ENCODE peak calls at places on chromosome 3, in ten cellular contexts. B is nephron progenitor cell; I is activated CD4-positive, alpha-beta T cell treated with anti-CD3 and anti-CD28 coated beads, Interleukin-2, amount 50 U/mL, for 1 hour; Y is fibroblast of mammary gland; N is DMS53; U is GM13977; Q is NCI-H1930; E is neural progenitor cell; H is tibial nerve; C is A172. D is an unnamed sample.

GRCh38 chr3:65893631-65894030 is 145.1 kb downstream of the MAGI1 start:
- DNase-seq in I (no peak), C (no peak), E (no peak), H (no peak), U (no peak), B (no peak), Y (peak), Q (no peak), N (no peak), D (peak)

GRCh38 chr3:45666729-45667440 is 22.3 kb upstream of the SACM1L start:
- DNase-seq in E (no peak), N (no peak), U (no peak), H (no peak), I (no peak), Y (peak), C (peak), B (no peak), Q (no peak), D (no peak)

GRCh38 chr3:19885468-19885867 is 48.5 kb downstream of the EFHB start:
- DNase-seq in Q (no peak), H (no peak), C (peak), Y (peak), U (peak), N (peak), E (peak), B (peak), I (no peak), D (no peak)

GRCh38 chr3:149717391-149718056 is 34.8 kb downstream of the COMMD2 start:
- DNase-seq in E (peak), C (peak), N (peak), Q (peak), Y (peak), I (no peak), B (peak), U (peak), H (peak), D (no peak)

GRCh38 chr3:37974121-37974927 is 16.3 kb upstream of the VILL start:
- DNase-seq in Q (no peak), C (peak), E (peak), H (peak), Y (peak), U (peak), N (peak), I (peak), B (peak), D (no peak)

GRCh38 chr3:126699011-126699410 is 5.0 kb upstream of the CHCHD6 start:
- DNase-seq in U (no peak), N (no peak), H (no peak), Q (no peak), I (no peak), E (no peak), B (no peak), C (no peak), Y (no peak), D (no peak)

GRCh38 chr3:132629928-132630327 is 29.7 kb downstream of the ACAD11 start:
- DNase-seq in N (peak), E (no peak), H (no peak), U (no peak), B (no peak), I (no peak), Q (no peak), C (peak), Y (peak), D (no peak)

GRCh38 chr3:14920536-14920935 is 26.8 kb upstream of the NR2C2 start:
- DNase-seq in B (no peak), Q (no peak), U (peak), H (no peak), C (no peak), N (no peak), E (no peak), I (no peak), Y (no peak), D (no peak)

GRCh38 chr3:37179144-37179967 is 5.0 kb upstream of the LRRFIP2 start:
- DNase-seq in U (no peak), Y (no peak), N (no peak), E (no peak), H (no peak), Q (no peak), C (no peak), I (no peak), B (no peak), D (no peak)

GRCh38 chr3:89964347-89964746 is 856.9 kb downstream of the EPHA3 start:
- DNase-seq in Y (peak), B (no peak), H (no peak), N (no peak), C (no peak), E (no peak), Q (no peak), I (no peak), U (no peak), D (no peak)

GRCh38 chr3:61925721-61926120 is 364.4 kb downstream of the PTPRG start:
- DNase-seq in H (no peak), B (no peak), E (no peak), I (no peak), Y (no peak), C (no peak), U (no peak), N (no peak), Q (no peak), D (no peak)

GRCh38 chr3:189419022-189419421 is 212.2 kb upstream of the TP63 start:
- DNase-seq in Q (no peak), C (no peak), Y (no peak), E (no peak), I (no peak), H (no peak), U (no peak), N (peak), B (peak), D (no peak)

GRCh38 chr3:134430950-134431445 is 54.8 kb downstream of the ANAPC13 start:
- DNase-seq in B (no peak), H (no peak), E (no peak), N (peak), Q (no peak), Y (no peak), C (peak), I (no peak), U (no peak), D (no peak)

GRCh38 chr3:152258448-152259302 is 10.1 kb upstream of the MBNL1 start:
- DNase-seq in B (no peak), Q (no peak), Y (peak), E (no peak), N (peak), U (no peak), I (peak), C (peak), H (no peak), D (no peak)

GRCh38 chr3:89113887-89114840 is 6.7 kb downstream of the EPHA3 start:
- DNase-seq in E (peak), N (peak), I (peak), C (no peak), U (peak), Y (peak), Q (peak), H (peak), B (peak), D (no peak)

GRCh38 chr3:48018841-48019240 is 2.6 kb upstream of the MAP4 start:
- DNase-seq in I (no peak), Y (peak), B (no peak), U (no peak), N (peak), C (peak), Q (no peak), E (no peak), H (no peak), D (no peak)

GRCh38 chr3:184320099-184320445 is 5.7 kb downstream of the EIF4G1 start:
- DNase-seq in Y (peak), U (peak), H (peak), B (no peak), I (peak), E (no peak), N (peak), Q (no peak), C (peak), D (no peak)

GRCh38 chr3:100637197-100637631 is 27.8 kb downstream of the ADGRG7 start:
- DNase-seq in Y (peak), I (no peak), U (no peak), Q (no peak), N (peak), H (no peak), C (peak), E (no peak), B (no peak), D (no peak)

GRCh38 chr3:64354956-64355355 is 129.7 kb upstream of the PRICKLE2 start:
- DNase-seq in B (no peak), E (no peak), I (no peak), C (no peak), Y (no peak), Q (no peak), H (no peak), N (no peak), U (no peak), D (no peak)

GRCh38 chr3:188137062-188137461 is 16.9 kb upstream of the LPP start:
- DNase-seq in B (no peak), N (no peak), I (no peak), E (no peak), Y (no peak), U (no peak), C (no peak), H (no peak), Q (no peak), D (no peak)

GRCh38 chr3:139756529-139757103 is 78.8 kb upstream of the NMNAT3 start:
- DNase-seq in C (no peak), I (no peak), U (no peak), E (no peak), Q (no peak), N (no peak), Y (no peak), B (no peak), H (no peak), D (no peak)

GRCh38 chr3:49671291-49672288 is 2.6 kb upstream of the APEH start:
- DNase-seq in E (peak), B (peak), Q (no peak), H (peak), U (peak), Y (peak), I (peak), C (peak), N (no peak), D (peak)

GRCh38 chr3:101170047-101170771 is 150.2 kb downstream of the IMPG2 start:
- DNase-seq in I (no peak), E (no peak), Y (no peak), H (no peak), Q (no peak), B (no peak), U (no peak), C (peak), N (no peak), D (no peak)

GRCh38 chr3:112411425-112411824 is 78.5 kb downstream of the CD200 start:
- DNase-seq in B (no peak), C (no peak), H (no peak), I (no peak), Y (no peak), E (no peak), Q (no peak), U (no peak), N (no peak), D (no peak)

GRCh38 chr3:101868534-101869464 is 19.5 kb downstream of the NFKBIZ start:
- DNase-seq in I (no peak), B (no peak), Q (no peak), U (no peak), N (peak), Y (no peak), C (peak), H (peak), E (no peak), D (no peak)

GRCh38 chr3:107117922-107118576 is 259.2 kb upstream of the CCDC54 start:
- DNase-seq in Y (peak), H (peak), Q (no peak), I (no peak), C (peak), U (peak), B (peak), E (peak), N (peak), D (no peak)

GRCh38 chr3:141124715-141125114 is 73.6 kb downstream of the SPSB4 start:
- DNase-seq in B (no peak), E (no peak), H (no peak), Y (no peak), I (no peak), C (no peak), Q (no peak), N (no peak), U (no peak), D (no peak)

GRCh38 chr3:157175678-157176077 is 15.7 kb upstream of the CCNL1 start:
- DNase-seq in N (peak), E (peak), Q (no peak), B (peak), U (peak), I (no peak), H (no peak), Y (no peak), C (peak), D (no peak)

GRCh38 chr3:39315420-39315819 is 14.1 kb upstream of the CCR8 start:
- DNase-seq in N (no peak), B (no peak), I (no peak), E (no peak), U (no peak), H (no peak), Y (peak), Q (no peak), C (no peak), D (no peak)

GRCh38 chr3:30241721-30242120 is 364.7 kb upstream of the TGFBR2 start:
- DNase-seq in C (no peak), Y (peak), I (no peak), H (no peak), N (peak), B (no peak), Q (no peak), E (no peak), U (no peak), D (no peak)

GRCh38 chr3:126998728-126999127 is 15.8 kb downstream of the PLXNA1 start:
- DNase-seq in C (no peak), Y (no peak), B (no peak), Q (no peak), N (no peak), I (no peak), U (no peak), E (no peak), H (no peak), D (no peak)

GRCh38 chr3:149784064-149784704 is 8.2 kb downstream of the ANKUB1 start:
- DNase-seq in Y (no peak), N (no peak), Q (no peak), B (no peak), H (no peak), C (peak), I (no peak), U (no peak), E (no peak), D (no peak)

GRCh38 chr3:161028485-161029018 is 76.6 kb downstream of the B3GALNT1 start:
- DNase-seq in E (peak), C (no peak), I (no peak), H (no peak), Q (no peak), N (no peak), B (peak), U (no peak), Y (no peak), D (no peak)

GRCh38 chr3:150146891-150147761 is 176.4 kb upstream of the PFN2 start:
- DNase-seq in N (peak), H (no peak), Y (peak), Q (no peak), B (no peak), E (no peak), U (peak), C (peak), I (no peak), D (peak)

D was measured in keratinocyte.